ENCODE peak calls at places on chromosome 4, in five cellular contexts. Z, E, C, D and H are unnamed samples.

GRCh38 chr4:54742636-54743399 is 85.1 kb downstream of the KIT start:
- DNase-seq in Z (no peak), D (no peak), C (no peak), E (no peak), H (no peak)

GRCh38 chr4:152500798-152501434 is 35.0 kb downstream of the FBXW7 start:
- DNase-seq in D (peak; percentile 34), E (peak; percentile 48), C (peak; percentile 1), Z (peak; percentile 85), H (peak; percentile 76)

GRCh38 chr4:155564880-155565279 is 101.8 kb upstream of the GUCY1A1 start:
- DNase-seq in C (no peak), E (no peak), D (no peak), Z (no peak), H (no peak)

GRCh38 chr4:184942447-184943425 is 75.6 kb upstream of the HELT start:
- DNase-seq in E (no peak), Z (no peak), D (no peak), C (no peak), H (no peak)

GRCh38 chr4:42570221-42570620 is 86.7 kb downstream of the ATP8A1 start:
- DNase-seq in C (no peak), E (no peak), D (no peak), Z (no peak), H (no peak)

GRCh38 chr4:47597696-47598095 is 112.6 kb downstream of the ATP10D start:
- DNase-seq in D (no peak), C (no peak), E (no peak), Z (no peak), H (peak; percentile 11)

GRCh38 chr4:82423245-82424054 is 6.8 kb downstream of the HNRNPDL start:
- DNase-seq in E (no peak), C (no peak), Z (no peak), D (no peak), H (peak; percentile 56)

GRCh38 chr4:86302242-86302641 is 57.6 kb downstream of the MAPK10 start:
- DNase-seq in E (no peak), C (no peak), D (peak; percentile 36), Z (no peak), H (no peak)

GRCh38 chr4:13627185-13627605 is 330 bp downstream of the BOD1L1 start:
- DNase-seq in D (no peak), Z (no peak), C (no peak), E (peak; percentile 43), H (no peak)

GRCh38 chr4:184014301-184014700 is 109.2 kb downstream of the STOX2 start:
- DNase-seq in C (no peak), E (no peak), D (peak; percentile 30), Z (no peak), H (no peak)

GRCh38 chr4:36067116-36067515 is 177.2 kb downstream of the ARAP2 start:
- DNase-seq in Z (no peak), C (no peak), D (no peak), E (no peak), H (no peak)

GRCh38 chr4:173362666-173363065 is 8.1 kb upstream of the SAP30 start:
- DNase-seq in D (no peak), Z (no peak), E (no peak), C (no peak), H (no peak)

GRCh38 chr4:45876235-45876890 is 247.5 kb downstream of the GABRG1 start:
- DNase-seq in C (no peak), Z (no peak), D (no peak), E (no peak), H (no peak)

GRCh38 chr4:622071-622995 is 3.0 kb upstream of the PDE6B start:
- DNase-seq in D (no peak), E (no peak), C (no peak), Z (no peak), H (no peak)

GRCh38 chr4:136810626-136811025 is 721.7 kb downstream of the PCDH18 start:
- DNase-seq in E (no peak), Z (no peak), C (no peak), D (no peak), H (no peak)

GRCh38 chr4:81460115-81460836 is 11.4 kb downstream of the RASGEF1B start:
- DNase-seq in D (no peak), Z (no peak), C (no peak), E (no peak), H (no peak)

GRCh38 chr4:2094545-2094944 is 35.4 kb downstream of the NAT8L start:
- DNase-seq in C (no peak), D (no peak), Z (no peak), E (no peak), H (no peak)

GRCh38 chr4:156933633-156934258 is 37.9 kb downstream of the PDGFC start:
- DNase-seq in E (no peak), Z (peak; percentile 32), D (no peak), C (no peak), H (peak; percentile 100)

GRCh38 chr4:74018771-74019170 is 19.7 kb downstream of the CXCL3 start:
- DNase-seq in E (no peak), C (no peak), Z (no peak), D (no peak), H (no peak)

GRCh38 chr4:75549019-75549418 is 6.8 kb upstream of the ODAPH start:
- DNase-seq in E (no peak), C (no peak), D (no peak), Z (no peak), H (peak; percentile 29)

GRCh38 chr4:53928825-53929224 is 135.6 kb downstream of the CHIC2 start:
- DNase-seq in Z (no peak), E (no peak), C (no peak), D (no peak), H (no peak)

GRCh38 chr4:19577121-19577520 is 674.6 kb upstream of the SLIT2 start:
- DNase-seq in E (no peak), D (no peak), C (no peak), Z (no peak), H (no peak)

GRCh38 chr4:179867300-179867878 is 2375.8 kb upstream of the TENM3 start:
- DNase-seq in C (no peak), E (no peak), Z (peak; percentile 80), D (peak; percentile 56), H (peak; percentile 17)

GRCh38 chr4:147678796-147679549 is 5.0 kb downstream of the PRMT9 start:
- DNase-seq in D (no peak), Z (peak; percentile 41), C (no peak), E (no peak), H (no peak)

GRCh38 chr4:77952399-77952974 is 89.9 kb downstream of the MRPL1 start:
- DNase-seq in Z (no peak), D (no peak), E (no peak), C (no peak), H (no peak)

GRCh38 chr4:135371137-135371536 is 1169.5 kb upstream of the PABPC4L start:
- DNase-seq in D (peak; percentile 4), E (no peak), Z (no peak), C (no peak), H (no peak)

GRCh38 chr4:87322754-87323153 is at the start of gene HSD17B13:
- DNase-seq in Z (no peak), C (no peak), E (no peak), D (no peak), H (no peak)

GRCh38 chr4:6110681-6111353 is 89.5 kb downstream of the JAKMIP1 start:
- DNase-seq in E (no peak), C (no peak), D (no peak), Z (no peak), H (no peak)

GRCh38 chr4:92776080-92776479 is 472.3 kb downstream of the GRID2 start:
- DNase-seq in D (no peak), C (no peak), E (no peak), Z (no peak), H (peak; percentile 8)

GRCh38 chr4:153222162-153222789 is 18.0 kb downstream of the TRIM2 start:
- DNase-seq in D (peak; percentile 84), C (no peak), Z (no peak), E (peak; percentile 36), H (peak; percentile 81)

GRCh38 chr4:6555519-6555918 is 19.5 kb upstream of the MAN2B2 start:
- DNase-seq in Z (no peak), E (no peak), C (no peak), D (no peak), H (no peak)

GRCh38 chr4:145956288-145956890 is 17.8 kb upstream of the ZNF827 start:
- DNase-seq in Z (no peak), D (peak; percentile 43), C (no peak), E (peak; percentile 30), H (no peak)

DNA sequence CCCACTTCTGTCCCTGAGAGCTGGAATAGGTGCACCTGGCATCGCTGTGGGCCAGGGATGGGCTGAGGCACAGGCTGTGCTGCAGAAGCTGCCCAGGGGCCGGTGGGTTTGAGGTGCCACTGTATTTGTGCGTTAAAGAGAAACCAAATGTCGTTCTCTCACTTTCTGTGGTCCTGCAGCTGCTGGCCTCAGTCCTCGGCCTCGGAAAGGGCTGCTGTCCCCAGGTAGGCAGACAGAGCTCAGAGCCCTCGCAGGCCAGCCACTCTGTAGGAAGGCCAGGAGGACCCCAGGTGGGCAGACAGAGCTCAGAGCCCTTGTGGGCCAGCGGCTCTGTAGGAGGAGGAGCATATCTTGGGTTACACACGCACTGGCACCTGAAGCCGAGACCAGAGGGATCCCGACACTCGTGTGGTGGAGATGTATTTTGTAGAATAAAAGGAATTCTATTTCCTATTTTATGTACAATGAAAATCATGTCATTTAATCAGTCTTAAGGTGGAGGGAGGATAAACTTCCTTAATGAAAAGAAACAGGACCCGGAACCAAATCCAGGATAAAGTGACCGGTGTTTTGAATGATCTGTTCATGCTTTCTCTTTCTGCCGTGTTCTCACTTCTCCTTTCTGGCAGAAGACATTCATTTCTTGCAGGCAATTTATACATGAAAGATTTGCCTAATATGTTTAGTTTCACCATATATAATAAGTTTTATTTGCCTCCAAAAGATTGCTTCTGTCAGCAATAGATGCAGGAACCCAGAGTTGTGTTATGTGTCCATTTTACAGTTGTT is 54.4 kb upstream of the HGFAC start:
- DNase-seq in D (no peak), E (no peak), Z (no peak), C (no peak), H (no peak)
- H3K4me1 ChIP-seq in D (peaks cover 4% of the 10 kb centered on the region), E (no peaks in the 10 kb centered on the region), Z (no peaks in the 10 kb centered on the region), C (peaks cover 63% of the 10 kb centered on the region), H (peaks cover 11% of the 10 kb centered on the region)

DNA sequence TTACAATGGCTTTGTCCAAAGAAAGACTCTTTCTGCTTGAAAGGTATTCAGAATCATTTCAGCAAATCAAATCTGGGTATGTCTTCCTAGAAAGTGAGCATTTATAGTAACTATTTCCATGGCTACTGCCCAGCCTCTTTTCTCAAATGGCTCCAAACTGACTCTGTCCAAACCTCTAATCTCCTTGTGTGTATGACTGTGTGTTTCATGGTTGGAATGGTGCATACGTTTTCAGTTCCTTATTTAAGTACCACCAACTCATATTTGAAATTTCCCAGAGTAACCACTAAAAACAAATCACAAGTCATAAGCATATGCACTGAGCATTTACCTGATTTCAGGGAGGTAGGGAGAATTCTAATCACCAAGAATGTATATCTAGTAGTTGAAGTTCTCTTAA is 106.0 kb downstream of the TMEM144 start:
- DNase-seq in D (no peak), Z (no peak), E (no peak), C (no peak), H (no peak)
- H3K4me1 ChIP-seq in D (no peaks in the 10 kb centered on the region), Z (no peaks in the 10 kb centered on the region), E (no peaks in the 10 kb centered on the region), C (no peaks in the 10 kb centered on the region), H (peaks cover 4% of the 10 kb centered on the region)

DNA sequence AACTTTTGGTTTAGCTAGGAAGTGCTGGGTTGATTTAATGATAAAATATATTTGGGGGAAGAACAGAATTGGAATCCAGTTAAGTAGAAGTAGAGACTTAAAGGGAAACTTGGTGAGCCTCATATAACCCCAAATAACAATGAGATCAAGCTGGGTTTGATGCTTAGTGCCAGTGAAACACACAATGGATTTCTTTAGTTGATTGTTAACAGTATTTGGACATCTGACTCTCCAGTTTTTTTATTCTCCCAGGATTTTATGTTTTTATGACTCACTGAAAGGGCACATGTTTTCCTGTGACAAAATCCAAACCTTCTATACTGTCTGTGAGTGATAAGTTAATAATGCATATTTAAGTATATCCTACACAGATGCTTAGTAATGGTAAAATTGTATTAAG is 2.7 kb upstream of the NEUROG2 start:
- DNase-seq in Z (no peak), D (no peak), E (no peak), C (no peak), H (no peak)
- H3K4me1 ChIP-seq in Z (no peaks in the 10 kb centered on the region), D (peaks cover 32% of the 10 kb centered on the region), E (peaks cover 39% of the 10 kb centered on the region), C (peaks cover 47% of the 10 kb centered on the region), H (no peaks in the 10 kb centered on the region)

GRCh38 chr4:98287328-98287727 is 26.1 kb downstream of the RAP1GDS1 start:
- DNase-seq in C (no peak), D (no peak), E (no peak), Z (no peak), H (no peak)
- H3K4me1 ChIP-seq in C (peaks cover 9% of the 10 kb centered on the region), D (no peaks in the 10 kb centered on the region), E (peaks cover 13% of the 10 kb centered on the region), Z (peaks cover 13% of the 10 kb centered on the region), H (peaks cover 9% of the 10 kb centered on the region)